ENCODE peak calls at places on chromosomes 11 and 22, in five cellular contexts. Q is fibroblast of mammary gland, D is pons, P is neural crest cell, Y is GM10248. V is an unnamed sample.

GRCh38 chr11:11841121-11841604 is 609 bp upstream of the USP47 start:
- DNase-seq in Q (peak), Y (no peak), D (peak), P (no peak), V (peak)

GRCh38 chr11:820655-821512 is 2.2 kb downstream of the PNPLA2 start:
- DNase-seq in D (no peak), Q (peak), P (no peak), Y (no peak), V (no peak)

GRCh38 chr11:66728760-66729385 is at the start of gene SPTBN2:
- DNase-seq in Q (no peak), Y (no peak), P (no peak), D (no peak), V (peak)

GRCh38 chr11:113974741-113975470 is at the start of gene HTR3A:
- DNase-seq in Y (no peak), D (no peak), Q (peak), P (peak), V (peak)

GRCh38 chr11:33211588-33211987 is 45.6 kb upstream of the HIPK3 start:
- DNase-seq in Y (no peak), Q (no peak), P (no peak), D (no peak), V (no peak)

GRCh38 chr11:70779433-70780245 is 381.3 kb downstream of the CTTN start:
- DNase-seq in Q (no peak), P (no peak), D (no peak), Y (no peak), V (no peak)

GRCh38 chr22:45597460-45598192 is 74.0 kb upstream of the ATXN10 start:
- DNase-seq in D (no peak), P (no peak), Q (no peak), Y (no peak), V (no peak)

GRCh38 chr22:50307891-50308596 is 598 bp upstream of the PLXNB2 start:
- DNase-seq in P (no peak), Y (no peak), Q (no peak), D (no peak), V (no peak)

GRCh38 chr11:67397536-67397935 is 4.1 kb downstream of the PPP1CA start:
- DNase-seq in Y (no peak), D (no peak), Q (no peak), P (no peak), V (no peak)

GRCh38 chr11:126948563-126948962 is 52.0 kb downstream of the KIRREL3 start:
- DNase-seq in Y (no peak), D (no peak), Q (no peak), P (no peak), V (no peak)

GRCh38 chr11:61549662-61550568 is 31.0 kb downstream of the SYT7 start:
- DNase-seq in P (no peak), Y (no peak), Q (no peak), D (no peak), V (no peak)

GRCh38 chr11:65063532-65063931 is 5.2 kb upstream of the NAALADL1 start:
- DNase-seq in Q (no peak), P (no peak), Y (no peak), D (no peak), V (no peak)